ENCODE peak calls at places on chromosomes 11 and 22, in eight cellular contexts. One of them, this sample, is unnamed.

GRCh38 chr11:36306888-36307287 is 10.8 kb downstream of the PRR5L start:
- DNase-seq in astrocyte of the spinal cord: peak
- DNase-seq in left lung: no peak
- DNase-seq in endodermal cell: peak
- DNase-seq in astrocyte of the cerebellum: no peak
- DNase-seq in A673: peak
- DNase-seq in fibroblast of pulmonary artery: peak
- DNase-seq in HFF-Myc: no peak
- DNase-seq in this sample: peak

GRCh38 chr11:3208272-3208671 is 10.3 kb downstream of the MRGPRG start:
- DNase-seq in astrocyte of the spinal cord: no peak
- DNase-seq in left lung: no peak
- DNase-seq in endodermal cell: no peak
- DNase-seq in astrocyte of the cerebellum: no peak
- DNase-seq in A673: no peak
- DNase-seq in fibroblast of pulmonary artery: no peak
- DNase-seq in HFF-Myc: no peak
- DNase-seq in this sample: no peak

GRCh38 chr11:12007769-12008737 is at the start of gene DKK3:
- DNase-seq in astrocyte of the spinal cord: no peak
- DNase-seq in left lung: no peak
- DNase-seq in endodermal cell: peak
- DNase-seq in astrocyte of the cerebellum: no peak
- DNase-seq in A673: no peak
- DNase-seq in fibroblast of pulmonary artery: peak
- DNase-seq in HFF-Myc: no peak
- DNase-seq in this sample: peak

GRCh38 chr11:61327669-61328071 is 5.2 kb downstream of the DDB1 start:
- DNase-seq in astrocyte of the spinal cord: no peak
- DNase-seq in left lung: no peak
- DNase-seq in endodermal cell: no peak
- DNase-seq in astrocyte of the cerebellum: no peak
- DNase-seq in A673: no peak
- DNase-seq in fibroblast of pulmonary artery: peak
- DNase-seq in HFF-Myc: no peak
- DNase-seq in this sample: peak

GRCh38 chr22:48663297-48663696 is 1164.4 kb downstream of the BRD1 start:
- DNase-seq in astrocyte of the spinal cord: no peak
- DNase-seq in left lung: no peak
- DNase-seq in endodermal cell: peak
- DNase-seq in astrocyte of the cerebellum: no peak
- DNase-seq in A673: peak
- DNase-seq in fibroblast of pulmonary artery: peak
- DNase-seq in HFF-Myc: no peak
- DNase-seq in this sample: peak

GRCh38 chr11:3128356-3129180 is 36.5 kb downstream of the OSBPL5 start:
- DNase-seq in astrocyte of the spinal cord: no peak
- DNase-seq in left lung: peak
- DNase-seq in endodermal cell: peak
- DNase-seq in astrocyte of the cerebellum: no peak
- DNase-seq in A673: no peak
- DNase-seq in fibroblast of pulmonary artery: no peak
- DNase-seq in HFF-Myc: no peak
- DNase-seq in this sample: no peak

GRCh38 chr22:21669026-21669425 is 3.2 kb downstream of the PPIL2 start:
- DNase-seq in astrocyte of the spinal cord: no peak
- DNase-seq in left lung: no peak
- DNase-seq in endodermal cell: no peak
- DNase-seq in astrocyte of the cerebellum: no peak
- DNase-seq in A673: no peak
- DNase-seq in fibroblast of pulmonary artery: no peak
- DNase-seq in HFF-Myc: no peak
- DNase-seq in this sample: no peak

GRCh38 chr11:90803366-90803765 is 580.5 kb upstream of the CHORDC1 start:
- DNase-seq in astrocyte of the spinal cord: no peak
- DNase-seq in left lung: no peak
- DNase-seq in endodermal cell: no peak
- DNase-seq in astrocyte of the cerebellum: peak
- DNase-seq in A673: no peak
- DNase-seq in fibroblast of pulmonary artery: no peak
- DNase-seq in HFF-Myc: no peak
- DNase-seq in this sample: no peak

GRCh38 chr11:3093281-3094191 is 36.3 kb upstream of the CARS1 start:
- DNase-seq in astrocyte of the spinal cord: no peak
- DNase-seq in left lung: no peak
- DNase-seq in endodermal cell: peak
- DNase-seq in astrocyte of the cerebellum: no peak
- DNase-seq in A673: no peak
- DNase-seq in fibroblast of pulmonary artery: no peak
- DNase-seq in HFF-Myc: no peak
- DNase-seq in this sample: no peak

GRCh38 chr22:16954060-16954403 is 54.0 kb downstream of the GAB4 start:
- DNase-seq in astrocyte of the spinal cord: no peak
- DNase-seq in left lung: no peak
- DNase-seq in endodermal cell: no peak
- DNase-seq in astrocyte of the cerebellum: no peak
- DNase-seq in A673: no peak
- DNase-seq in fibroblast of pulmonary artery: no peak
- DNase-seq in HFF-Myc: no peak
- DNase-seq in this sample: no peak

GRCh38 chr11:71144010-71144409 is 108.4 kb downstream of the SHANK2 start:
- DNase-seq in astrocyte of the spinal cord: no peak
- DNase-seq in left lung: no peak
- DNase-seq in endodermal cell: no peak
- DNase-seq in astrocyte of the cerebellum: no peak
- DNase-seq in A673: no peak
- DNase-seq in fibroblast of pulmonary artery: no peak
- DNase-seq in HFF-Myc: no peak
- DNase-seq in this sample: no peak
- H3K4me3 ChIP-seq in astrocyte of the spinal cord: no peak
- H3K4me3 ChIP-seq in left lung: no peak
- H3K4me3 ChIP-seq in endodermal cell: no peak
- H3K4me3 ChIP-seq in astrocyte of the cerebellum: no peak
- H3K4me3 ChIP-seq in A673: no peak
- H3K4me3 ChIP-seq in fibroblast of pulmonary artery: no peak
- H3K4me3 ChIP-seq in HFF-Myc: no peak
- H3K4me3 ChIP-seq in this sample: no peak

GRCh38 chr22:42943981-42944380 is 71.0 kb downstream of the PACSIN2 start:
- DNase-seq in astrocyte of the spinal cord: no peak
- DNase-seq in left lung: no peak
- DNase-seq in endodermal cell: no peak
- DNase-seq in astrocyte of the cerebellum: no peak
- DNase-seq in A673: no peak
- DNase-seq in fibroblast of pulmonary artery: no peak
- DNase-seq in HFF-Myc: no peak
- DNase-seq in this sample: no peak
- TF ChIP-seq CTCF in astrocyte of the spinal cord: no peak
- TF ChIP-seq CTCF in left lung: no peak
- TF ChIP-seq CTCF in endodermal cell: no peak
- TF ChIP-seq CTCF in astrocyte of the cerebellum: no peak
- TF ChIP-seq CTCF in A673: no peak
- TF ChIP-seq CTCF in fibroblast of pulmonary artery: no peak
- TF ChIP-seq CTCF in HFF-Myc: no peak
- TF ChIP-seq CTCF in this sample: no peak

DNA sequence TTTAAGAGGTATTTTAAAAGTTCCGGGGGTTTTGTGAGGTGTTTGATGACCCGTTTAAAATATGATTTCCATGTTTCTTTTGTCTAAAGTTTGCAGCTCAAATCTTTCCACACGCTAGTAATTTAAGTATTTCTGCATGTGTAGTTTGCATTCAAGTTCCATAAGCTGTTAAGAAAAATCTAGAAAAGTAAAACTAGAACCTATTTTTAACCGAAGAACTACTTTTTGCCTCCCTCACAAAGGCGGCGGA is 193 bp upstream of the MALAT1 start:
- DNase-seq in astrocyte of the spinal cord: no peak
- DNase-seq in left lung: no peak
- DNase-seq in endodermal cell: no peak
- DNase-seq in astrocyte of the cerebellum: no peak
- DNase-seq in A673: no peak
- DNase-seq in fibroblast of pulmonary artery: no peak
- DNase-seq in HFF-Myc: no peak
- DNase-seq in this sample: no peak
- H3K4me3 ChIP-seq in astrocyte of the spinal cord: peak
- H3K4me3 ChIP-seq in left lung: peak
- H3K4me3 ChIP-seq in endodermal cell: peak
- H3K4me3 ChIP-seq in astrocyte of the cerebellum: peak
- H3K4me3 ChIP-seq in A673: peak
- H3K4me3 ChIP-seq in fibroblast of pulmonary artery: peak
- H3K4me3 ChIP-seq in HFF-Myc: peak
- H3K4me3 ChIP-seq in this sample: peak

DNA sequence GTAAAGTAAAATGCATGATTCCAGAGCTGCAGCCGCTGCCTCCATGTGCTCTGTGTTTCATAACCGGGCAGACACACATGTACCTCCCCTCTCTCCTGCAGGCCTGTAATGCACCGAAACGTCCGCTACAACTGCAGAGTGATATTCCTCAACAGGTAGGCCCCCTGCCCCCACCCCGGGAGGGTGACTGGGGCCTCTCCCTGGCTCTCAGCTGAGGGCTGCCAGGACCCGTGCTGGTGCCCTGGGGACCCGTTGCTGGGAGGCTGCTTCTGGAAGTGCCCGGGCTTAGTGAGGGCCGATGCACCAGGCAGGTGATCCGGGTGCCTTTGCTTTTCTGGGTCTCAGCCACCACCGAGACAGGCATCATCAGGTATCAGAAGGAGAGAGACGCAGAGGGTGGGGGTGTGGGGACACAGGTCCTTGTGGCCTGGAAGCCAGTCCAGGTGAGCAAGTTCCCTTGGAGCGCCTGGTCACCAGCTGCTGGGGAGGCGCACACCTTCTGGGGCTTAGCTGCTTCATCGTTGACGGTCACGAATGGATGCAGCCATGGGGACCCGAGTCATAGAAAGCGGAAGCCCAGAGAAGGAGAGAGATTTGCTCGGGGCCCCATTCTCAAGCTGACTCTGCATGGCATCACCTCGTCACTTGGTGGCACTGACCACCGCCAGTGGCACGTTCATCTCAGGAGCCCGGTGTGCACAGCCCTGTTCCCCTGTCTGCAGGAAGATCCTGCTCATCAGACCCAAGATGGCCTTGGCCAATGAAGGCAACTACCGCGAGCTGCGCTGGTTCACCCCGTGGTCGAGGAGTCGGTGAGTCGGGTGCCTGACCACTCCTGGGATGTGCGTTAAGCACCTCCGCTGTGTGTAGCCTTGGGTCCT is 10.6 kb downstream of the NADSYN1 start:
- DNase-seq in astrocyte of the spinal cord: no peak
- DNase-seq in left lung: no peak
- DNase-seq in endodermal cell: no peak
- DNase-seq in astrocyte of the cerebellum: no peak
- DNase-seq in A673: no peak
- DNase-seq in fibroblast of pulmonary artery: no peak
- DNase-seq in HFF-Myc: no peak
- DNase-seq in this sample: no peak
- TF ChIP-seq CTCF in astrocyte of the spinal cord: no peak
- TF ChIP-seq CTCF in left lung: no peak
- TF ChIP-seq CTCF in endodermal cell: no peak
- TF ChIP-seq CTCF in astrocyte of the cerebellum: no peak
- TF ChIP-seq CTCF in A673: no peak
- TF ChIP-seq CTCF in fibroblast of pulmonary artery: no peak
- TF ChIP-seq CTCF in HFF-Myc: no peak
- TF ChIP-seq CTCF in this sample: no peak

GRCh38 chr11:62726156-62727006 is 876 bp downstream of the HNRNPUL2 start:
- DNase-seq in astrocyte of the spinal cord: no peak
- DNase-seq in left lung: peak
- DNase-seq in endodermal cell: peak
- DNase-seq in astrocyte of the cerebellum: no peak
- DNase-seq in A673: no peak
- DNase-seq in fibroblast of pulmonary artery: no peak
- DNase-seq in HFF-Myc: no peak
- DNase-seq in this sample: no peak
- H3K4me3 ChIP-seq in astrocyte of the spinal cord: peak
- H3K4me3 ChIP-seq in left lung: peak
- H3K4me3 ChIP-seq in endodermal cell: peak
- H3K4me3 ChIP-seq in astrocyte of the cerebellum: peak
- H3K4me3 ChIP-seq in A673: peak
- H3K4me3 ChIP-seq in fibroblast of pulmonary artery: peak
- H3K4me3 ChIP-seq in HFF-Myc: peak
- H3K4me3 ChIP-seq in this sample: peak